ENCODE peak calls at places on chromosomes 6 and 20, in four cellular contexts. V is keratinocyte, E is A549, C is astrocyte of the spinal cord. A is an unnamed sample.

GRCh38 chr6:111534366-111534765 is 51.3 kb upstream of the REV3L start:
- DNase-seq in V (no peak), E (no peak), C (peak; percentile 56), A (no peak)

GRCh38 chr20:57216669-57217068 is 49.8 kb downstream of the BMP7 start:
- DNase-seq in C (no peak), E (no peak), V (no peak), A (no peak)

GRCh38 chr20:4840831-4841230 is 119.1 kb downstream of the PRND start:
- DNase-seq in E (no peak), C (no peak), V (no peak), A (no peak)

GRCh38 chr6:90113389-90113788 is 183.3 kb downstream of the BACH2 start:
- DNase-seq in C (no peak), E (no peak), V (no peak), A (no peak)

GRCh38 chr6:166591961-166592520 is 5.6 kb upstream of the RAMACL start:
- DNase-seq in V (no peak), C (no peak), E (no peak), A (no peak)

GRCh38 chr6:44920952-44921491 is 407.1 kb upstream of the RUNX2 start:
- DNase-seq in C (peak; percentile 22), V (no peak), E (no peak), A (no peak)

GRCh38 chr6:148750826-148751225 is 4.0 kb downstream of the UST start:
- DNase-seq in E (no peak), V (no peak), C (peak; percentile 41), A (no peak)

GRCh38 chr6:132964868-132965382 is 150.6 kb downstream of the RPS12 start:
- DNase-seq in V (no peak), C (peak; percentile 76), E (no peak), A (no peak)

GRCh38 chr6:80376411-80376810 is 269.9 kb downstream of the BCKDHB start:
- DNase-seq in E (no peak), V (no peak), C (peak; percentile 53), A (no peak)

GRCh38 chr6:111871725-111872520 is 1.3 kb downstream of the FYN start:
- DNase-seq in C (peak; percentile 50), V (no peak), E (peak; percentile 10), A (no peak)

GRCh38 chr20:56257604-56258003 is 9.1 kb downstream of the MC3R start:
- DNase-seq in C (no peak), E (no peak), V (no peak), A (no peak)

GRCh38 chr6:150634641-150635292 is 35.1 kb downstream of the PLEKHG1 start:
- DNase-seq in E (no peak), C (no peak), V (no peak), A (peak; percentile 44)

GRCh38 chr6:150632785-150633465 is 33.2 kb downstream of the PLEKHG1 start:
- DNase-seq in C (no peak), E (no peak), V (no peak), A (no peak)

GRCh38 chr6:150631283-150631981 is 31.7 kb downstream of the PLEKHG1 start:
- DNase-seq in V (no peak), E (no peak), C (no peak), A (no peak)

GRCh38 chr6:150631982-150632642 is 32.4 kb downstream of the PLEKHG1 start:
- DNase-seq in E (no peak), C (no peak), V (no peak), A (no peak)

DNA sequence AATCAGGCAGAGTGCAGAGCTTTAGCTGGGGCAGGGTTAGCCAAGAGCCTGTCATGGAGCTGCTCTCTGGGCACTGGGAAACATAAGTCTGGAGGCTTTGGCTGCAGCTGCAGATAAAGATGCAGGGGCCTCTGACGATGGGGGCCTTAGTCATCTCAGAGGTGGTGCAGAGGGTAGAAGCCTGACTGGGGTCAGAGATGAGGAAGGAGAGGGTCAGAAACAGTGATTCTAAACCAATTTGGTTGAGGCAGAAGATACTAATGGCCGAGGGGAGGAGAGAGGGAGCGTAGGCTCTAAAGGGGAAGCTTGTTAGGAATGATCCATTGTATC is 33.7 kb downstream of the PLEKHG1 start:
- DNase-seq in E (no peak), C (no peak), V (no peak), A (no peak)
- H3K4me3 ChIP-seq in E (no peak overlapping the region), C (no peak overlapping the region), V (no peak overlapping the region), A (no peak overlapping the region)

GRCh38 chr20:3165473-3166337 is 6.0 kb upstream of the FASTKD5 start:
- DNase-seq in V (no peak), C (peak; percentile 14), E (no peak), A (no peak)
- H3K4me3 ChIP-seq in V (no peak overlapping the region), C (no peak overlapping the region), E (no peak overlapping the region), A (no peak overlapping the region)

DNA sequence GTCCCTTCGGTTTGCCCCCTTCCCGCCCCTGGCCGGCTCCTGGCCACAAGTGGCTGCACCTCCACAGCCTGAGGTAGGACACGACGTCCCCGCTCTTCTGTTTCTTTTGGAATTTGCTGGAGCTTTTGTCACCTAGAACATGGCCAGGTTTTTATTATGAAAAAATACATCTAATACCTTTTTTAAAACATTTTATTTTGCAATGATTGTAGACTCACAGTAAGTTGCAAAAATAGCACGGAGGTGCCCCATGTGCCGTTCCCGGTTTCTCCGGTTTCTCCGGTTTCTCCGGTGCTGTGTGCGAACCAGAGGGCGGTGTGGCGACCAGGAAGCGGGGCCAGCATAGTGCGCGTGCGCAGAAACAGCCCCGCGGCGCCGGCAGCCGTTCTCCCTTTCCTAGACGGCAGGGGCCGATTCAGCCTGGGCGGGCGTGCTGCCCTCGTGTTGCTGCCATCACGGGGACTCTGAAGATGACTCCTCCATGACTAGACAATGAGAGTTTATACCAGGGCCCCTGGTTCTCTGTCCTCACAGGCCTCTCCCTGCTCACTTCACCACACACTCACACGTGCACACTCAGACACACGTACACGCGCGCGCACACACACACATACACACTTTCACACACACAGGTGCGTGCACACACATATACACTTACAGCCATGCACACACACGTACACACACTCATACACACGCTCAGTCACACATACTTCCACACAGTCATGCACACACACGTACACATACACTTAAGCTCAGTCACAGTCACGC is 102.1 kb downstream of the TMEM242 start:
- DNase-seq in E (peak; percentile 70), V (peak; percentile 25), C (peak; percentile 67), A (no peak)
- H3K4me3 ChIP-seq in E (peak overlapping the region; percentile 44), V (peak overlapping the region; percentile 9), C (peak overlapping the region; percentile 40), A (peak overlapping the region; percentile 38)

DNA sequence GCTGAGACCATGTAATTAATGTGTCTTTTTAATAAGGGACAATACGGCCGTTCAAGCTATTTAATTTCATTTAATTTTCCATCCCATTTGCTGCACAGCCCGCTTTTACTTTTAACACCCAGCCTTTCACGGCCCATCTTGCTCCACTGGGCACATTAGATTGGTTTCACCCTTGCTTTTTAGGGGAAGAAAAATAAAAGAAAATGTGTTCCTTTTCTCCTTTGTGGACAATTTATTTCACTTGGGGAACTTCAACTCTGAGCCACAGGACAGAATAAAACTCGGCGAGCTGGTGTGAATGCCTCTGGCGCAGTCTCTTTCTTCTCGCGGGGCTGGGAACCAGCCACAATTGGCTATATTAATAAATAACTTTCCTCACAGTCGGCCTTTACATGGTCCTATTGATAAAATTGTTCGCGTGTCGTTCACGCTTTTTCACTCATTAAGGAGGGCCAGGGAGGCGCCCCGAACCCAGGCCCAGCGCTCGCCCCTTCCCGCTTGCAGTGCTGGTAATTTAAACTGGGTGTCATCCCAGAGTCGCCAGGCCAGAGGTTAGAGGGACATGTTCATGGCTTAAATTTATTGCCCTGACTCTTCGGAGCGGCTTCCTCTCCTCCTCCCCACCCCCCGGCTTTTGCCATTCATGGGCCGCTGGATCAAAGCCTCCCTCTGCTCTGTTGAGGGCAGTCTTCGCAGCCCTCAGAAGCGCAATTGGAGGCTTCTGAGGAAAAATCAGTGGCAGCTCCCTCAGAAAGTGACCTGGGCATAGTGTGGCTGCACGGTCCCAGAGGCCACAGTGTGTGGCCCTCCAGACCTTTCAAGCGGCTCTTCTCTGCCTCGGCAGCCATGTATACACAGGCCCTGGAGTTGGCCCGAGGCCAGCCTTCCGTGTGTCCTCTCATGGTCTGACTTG is 2.2 kb upstream of the PRDM13 start:
- DNase-seq in E (no peak), V (no peak), C (no peak), A (no peak)
- H3K4me3 ChIP-seq in E (peak overlapping the region; percentile 46), V (no peak overlapping the region), C (no peak overlapping the region), A (no peak overlapping the region)

DNA sequence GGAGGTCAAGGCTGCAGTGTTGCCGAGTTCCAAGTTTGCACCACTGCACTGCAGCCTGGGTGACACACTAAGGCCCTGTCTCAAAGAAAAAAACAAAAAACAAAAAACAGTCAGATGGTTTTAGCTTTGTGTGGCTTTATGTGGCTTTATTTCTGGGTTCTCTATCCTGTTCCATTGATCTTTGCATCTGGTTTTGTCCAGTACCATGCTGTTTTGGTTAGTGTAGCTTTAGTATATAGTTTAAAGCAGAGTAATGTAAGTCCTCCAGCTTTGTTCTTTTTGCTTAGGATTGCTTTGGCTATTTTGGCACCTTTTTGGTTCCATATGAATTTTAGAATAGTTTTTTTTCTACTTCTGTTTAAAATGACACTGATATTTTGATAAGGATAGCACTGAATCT is 225.5 kb downstream of the HDGFL1 start:
- DNase-seq in E (no peak), V (no peak), C (no peak), A (no peak)
- H3K4me3 ChIP-seq in E (no peak overlapping the region), V (no peak overlapping the region), C (no peak overlapping the region), A (no peak overlapping the region)

A was measured in BJ.